ENCODE peak calls at places on chromosomes 7 and 10, in seven cellular contexts. One of them, this sample, is unnamed.

GRCh38 chr7:105389889-105390288 is 1.2 kb upstream of the SRPK2 start:
- DNase-seq in fibroblast of lung: no peak
- DNase-seq in neuronal stem cell: no peak
- DNase-seq in cardiac muscle cell: no peak
- DNase-seq in thoracic aorta: no peak
- DNase-seq in right lobe of liver: no peak
- DNase-seq in CD8-positive, alpha-beta T cell: no peak
- DNase-seq in this sample: no peak

GRCh38 chr7:150993511-150993910 is 2.7 kb downstream of the NOS3 start:
- DNase-seq in fibroblast of lung: no peak
- DNase-seq in neuronal stem cell: no peak
- DNase-seq in cardiac muscle cell: no peak
- DNase-seq in thoracic aorta: no peak
- DNase-seq in right lobe of liver: peak
- DNase-seq in CD8-positive, alpha-beta T cell: no peak
- DNase-seq in this sample: no peak

GRCh38 chr7:123494193-123494796 is 40.1 kb downstream of the IQUB start:
- DNase-seq in fibroblast of lung: peak
- DNase-seq in neuronal stem cell: no peak
- DNase-seq in cardiac muscle cell: peak
- DNase-seq in thoracic aorta: no peak
- DNase-seq in right lobe of liver: no peak
- DNase-seq in CD8-positive, alpha-beta T cell: no peak
- DNase-seq in this sample: no peak

GRCh38 chr7:1377111-1377909 is 82.0 kb downstream of the MICALL2 start:
- DNase-seq in fibroblast of lung: no peak
- DNase-seq in neuronal stem cell: no peak
- DNase-seq in cardiac muscle cell: no peak
- DNase-seq in thoracic aorta: no peak
- DNase-seq in right lobe of liver: no peak
- DNase-seq in CD8-positive, alpha-beta T cell: no peak
- DNase-seq in this sample: no peak

GRCh38 chr10:128050937-128051336 is 75.3 kb downstream of the MKI67 start:
- DNase-seq in fibroblast of lung: no peak
- DNase-seq in neuronal stem cell: no peak
- DNase-seq in cardiac muscle cell: no peak
- DNase-seq in thoracic aorta: no peak
- DNase-seq in right lobe of liver: no peak
- DNase-seq in CD8-positive, alpha-beta T cell: no peak
- DNase-seq in this sample: no peak

GRCh38 chr10:3248526-3249255 is 76.1 kb upstream of the PITRM1 start:
- DNase-seq in fibroblast of lung: peak
- DNase-seq in neuronal stem cell: no peak
- DNase-seq in cardiac muscle cell: no peak
- DNase-seq in thoracic aorta: no peak
- DNase-seq in right lobe of liver: no peak
- DNase-seq in CD8-positive, alpha-beta T cell: no peak
- DNase-seq in this sample: no peak

GRCh38 chr10:61835909-61836232 is 65.6 kb upstream of the ARID5B start:
- DNase-seq in fibroblast of lung: peak
- DNase-seq in neuronal stem cell: no peak
- DNase-seq in cardiac muscle cell: no peak
- DNase-seq in thoracic aorta: no peak
- DNase-seq in right lobe of liver: no peak
- DNase-seq in CD8-positive, alpha-beta T cell: no peak
- DNase-seq in this sample: no peak

GRCh38 chr10:44923611-44924010 is 12.5 kb downstream of the TMEM72 start:
- DNase-seq in fibroblast of lung: no peak
- DNase-seq in neuronal stem cell: no peak
- DNase-seq in cardiac muscle cell: no peak
- DNase-seq in thoracic aorta: no peak
- DNase-seq in right lobe of liver: no peak
- DNase-seq in CD8-positive, alpha-beta T cell: no peak
- DNase-seq in this sample: no peak

GRCh38 chr10:82267465-82267864 is 392.5 kb downstream of the NRG3 start:
- DNase-seq in fibroblast of lung: no peak
- DNase-seq in neuronal stem cell: no peak
- DNase-seq in cardiac muscle cell: no peak
- DNase-seq in thoracic aorta: no peak
- DNase-seq in right lobe of liver: no peak
- DNase-seq in CD8-positive, alpha-beta T cell: no peak
- DNase-seq in this sample: no peak

GRCh38 chr10:75195035-75195763 is 15.4 kb upstream of the VDAC2 start:
- DNase-seq in fibroblast of lung: peak
- DNase-seq in neuronal stem cell: no peak
- DNase-seq in cardiac muscle cell: no peak
- DNase-seq in thoracic aorta: no peak
- DNase-seq in right lobe of liver: no peak
- DNase-seq in CD8-positive, alpha-beta T cell: no peak
- DNase-seq in this sample: no peak

GRCh38 chr7:133936074-133936473 is 191.1 kb upstream of the LRGUK start:
- DNase-seq in fibroblast of lung: peak
- DNase-seq in neuronal stem cell: no peak
- DNase-seq in cardiac muscle cell: no peak
- DNase-seq in thoracic aorta: no peak
- DNase-seq in right lobe of liver: no peak
- DNase-seq in CD8-positive, alpha-beta T cell: no peak
- DNase-seq in this sample: no peak

GRCh38 chr7:1514993-1515392 is 10.8 kb upstream of the INTS1 start:
- DNase-seq in fibroblast of lung: no peak
- DNase-seq in neuronal stem cell: no peak
- DNase-seq in cardiac muscle cell: no peak
- DNase-seq in thoracic aorta: no peak
- DNase-seq in right lobe of liver: no peak
- DNase-seq in CD8-positive, alpha-beta T cell: no peak
- DNase-seq in this sample: no peak

DNA sequence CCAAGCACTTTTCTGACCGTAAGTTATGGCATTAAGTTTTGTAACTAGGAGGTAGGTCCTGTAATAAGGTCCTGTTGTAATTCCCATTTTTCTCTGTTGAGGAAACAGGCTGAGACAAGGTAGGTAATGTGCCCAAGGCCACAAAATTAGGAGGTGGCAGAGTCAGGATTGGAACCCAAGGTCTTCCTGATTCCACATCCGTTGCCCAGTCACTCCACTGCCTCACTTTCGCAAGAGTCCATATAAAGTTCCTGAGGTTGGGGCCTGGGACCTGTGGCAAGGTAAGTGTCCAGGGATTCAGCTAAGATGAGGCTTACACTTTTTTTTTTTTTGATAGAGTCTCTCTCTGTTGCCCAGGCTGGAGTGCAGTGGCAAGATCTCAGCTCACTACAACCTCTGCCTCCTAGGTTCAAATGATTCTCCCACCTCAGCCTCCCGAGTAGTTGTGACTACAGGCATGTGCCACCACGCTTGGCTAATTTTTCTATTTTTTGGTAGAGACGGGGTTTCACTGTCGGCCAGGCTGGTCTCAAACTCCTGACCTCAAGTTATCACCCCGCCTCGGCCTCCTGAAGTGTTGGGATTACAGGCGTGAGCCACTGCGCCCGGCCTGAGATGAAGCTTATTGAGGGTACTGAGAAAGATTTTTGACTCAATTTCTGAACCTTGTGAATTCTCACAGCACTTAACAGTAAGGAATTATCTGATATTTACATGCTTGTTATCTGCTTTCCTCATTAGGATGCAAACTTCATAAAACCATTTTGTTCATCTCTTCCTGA is 20.3 kb upstream of the GNA12 start:
- DNase-seq in fibroblast of lung: peak
- DNase-seq in neuronal stem cell: no peak
- DNase-seq in cardiac muscle cell: no peak
- DNase-seq in thoracic aorta: no peak
- DNase-seq in right lobe of liver: no peak
- DNase-seq in CD8-positive, alpha-beta T cell: no peak
- DNase-seq in this sample: no peak
- H3K4me3 ChIP-seq in fibroblast of lung: no peak
- H3K4me3 ChIP-seq in neuronal stem cell: no peak
- H3K4me3 ChIP-seq in cardiac muscle cell: no peak
- H3K4me3 ChIP-seq in thoracic aorta: peak
- H3K4me3 ChIP-seq in right lobe of liver: no peak
- H3K4me3 ChIP-seq in CD8-positive, alpha-beta T cell: no peak
- H3K4me3 ChIP-seq in this sample: no peak

GRCh38 chr7:26372211-26372610 is 80.5 kb downstream of the SNX10 start:
- DNase-seq in fibroblast of lung: no peak
- DNase-seq in neuronal stem cell: no peak
- DNase-seq in cardiac muscle cell: no peak
- DNase-seq in thoracic aorta: no peak
- DNase-seq in right lobe of liver: no peak
- DNase-seq in CD8-positive, alpha-beta T cell: no peak
- DNase-seq in this sample: no peak
- H3K4me3 ChIP-seq in fibroblast of lung: no peak
- H3K4me3 ChIP-seq in neuronal stem cell: no peak
- H3K4me3 ChIP-seq in cardiac muscle cell: no peak
- H3K4me3 ChIP-seq in thoracic aorta: no peak
- H3K4me3 ChIP-seq in right lobe of liver: no peak
- H3K4me3 ChIP-seq in CD8-positive, alpha-beta T cell: no peak
- H3K4me3 ChIP-seq in this sample: no peak

DNA sequence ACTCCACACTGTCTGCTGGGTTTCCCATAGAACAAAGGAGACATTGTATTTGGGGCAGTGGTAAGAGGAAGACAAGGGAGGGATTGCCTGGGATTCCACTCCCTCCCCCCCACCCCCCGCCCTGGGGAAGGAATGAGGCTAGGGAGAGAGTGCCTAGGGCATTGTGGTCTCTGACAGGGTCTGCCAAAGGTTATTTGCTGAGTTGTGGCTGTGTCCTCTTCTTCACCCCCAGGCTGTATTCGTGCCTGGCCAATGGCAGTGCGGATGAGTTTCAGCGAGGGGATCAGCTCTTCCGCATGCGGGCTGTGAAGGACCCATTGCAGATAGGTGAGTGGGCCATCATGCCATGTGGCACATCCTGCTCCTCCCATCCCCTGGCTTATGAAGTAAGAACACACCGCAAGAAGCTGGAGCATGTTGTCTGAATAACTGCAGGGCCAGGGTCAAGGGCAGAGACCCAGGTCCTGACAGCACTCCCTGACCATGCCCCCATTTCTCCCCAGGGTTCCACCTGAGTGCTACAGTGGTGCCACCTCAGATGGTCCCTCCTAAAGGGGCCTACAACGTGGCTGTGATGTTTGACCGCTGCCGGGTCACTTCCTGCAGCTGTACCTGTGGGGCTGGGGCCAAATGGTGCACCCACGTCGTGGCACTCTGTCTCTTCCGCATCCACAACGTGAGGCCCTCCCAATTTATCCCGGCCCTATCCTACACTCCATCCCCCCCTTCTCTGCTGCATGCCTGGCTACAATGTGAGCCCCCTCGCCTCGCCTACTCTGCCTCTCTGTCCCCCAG is 3.7 kb downstream of the ZSWIM8 start:
- DNase-seq in fibroblast of lung: no peak
- DNase-seq in neuronal stem cell: no peak
- DNase-seq in cardiac muscle cell: no peak
- DNase-seq in thoracic aorta: no peak
- DNase-seq in right lobe of liver: no peak
- DNase-seq in CD8-positive, alpha-beta T cell: no peak
- DNase-seq in this sample: no peak
- H3K4me3 ChIP-seq in fibroblast of lung: no peak
- H3K4me3 ChIP-seq in neuronal stem cell: no peak
- H3K4me3 ChIP-seq in cardiac muscle cell: no peak
- H3K4me3 ChIP-seq in thoracic aorta: no peak
- H3K4me3 ChIP-seq in right lobe of liver: no peak
- H3K4me3 ChIP-seq in CD8-positive, alpha-beta T cell: no peak
- H3K4me3 ChIP-seq in this sample: no peak

DNA sequence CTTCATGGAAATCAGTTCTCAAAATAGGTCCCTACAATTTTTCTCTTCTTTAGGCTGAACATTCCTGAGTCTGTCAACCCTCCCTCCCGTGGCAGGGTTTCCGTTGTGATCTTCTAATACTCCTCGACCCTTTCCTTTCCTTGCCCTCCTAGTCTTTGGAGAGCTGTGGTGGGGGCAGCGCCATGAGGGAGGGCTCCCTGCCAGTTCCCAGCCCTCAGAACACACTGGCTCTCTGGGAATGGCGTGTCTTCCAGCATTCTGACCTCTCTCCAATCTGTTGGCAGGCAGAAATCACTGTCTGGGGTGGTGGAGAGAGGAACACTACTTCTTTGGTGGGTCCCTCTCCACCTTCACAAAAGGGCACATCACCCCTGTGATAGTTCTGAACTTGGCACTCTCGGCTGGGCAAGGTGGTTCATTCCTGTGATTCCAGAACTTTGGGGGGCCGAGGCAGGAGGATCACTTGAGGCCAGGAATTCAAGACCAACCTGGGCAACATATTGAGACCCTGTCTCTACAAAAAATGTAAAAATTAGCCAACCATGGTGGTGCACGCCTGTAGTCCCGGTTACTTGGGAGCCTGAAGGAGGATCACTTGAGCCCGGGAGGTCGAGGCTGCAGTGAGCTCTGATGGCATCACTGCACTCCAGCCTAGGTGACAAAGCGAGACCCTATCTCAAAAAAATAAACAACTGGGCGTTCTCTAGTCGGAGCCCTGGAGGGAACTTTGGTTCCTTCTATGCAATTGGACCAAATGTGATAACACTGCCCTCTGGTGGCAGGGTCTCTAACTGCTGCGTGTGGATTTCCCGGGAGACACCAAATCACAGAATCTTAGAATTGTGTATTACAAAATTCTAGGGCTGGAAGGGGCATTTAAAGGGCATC is 13.1 kb upstream of the ARPC1A start:
- DNase-seq in fibroblast of lung: peak
- DNase-seq in neuronal stem cell: peak
- DNase-seq in cardiac muscle cell: peak
- DNase-seq in thoracic aorta: peak
- DNase-seq in right lobe of liver: peak
- DNase-seq in CD8-positive, alpha-beta T cell: peak
- DNase-seq in this sample: no peak
- H3K4me3 ChIP-seq in fibroblast of lung: no peak
- H3K4me3 ChIP-seq in neuronal stem cell: no peak
- H3K4me3 ChIP-seq in cardiac muscle cell: no peak
- H3K4me3 ChIP-seq in thoracic aorta: peak
- H3K4me3 ChIP-seq in right lobe of liver: no peak
- H3K4me3 ChIP-seq in CD8-positive, alpha-beta T cell: no peak
- H3K4me3 ChIP-seq in this sample: no peak

This sample was measured in iPS DF 6.9.